ENCODE peak calls at places on chromosomes 1 and 21, in six cellular contexts. B is neuronal stem cell, X is IMR-90, G is H1, A is H9, F is mesenchymal stem cell. Z is an unnamed sample. For H3K4me1, the result is how much of the 10 kb centered on the place peaks cover.

GRCh38 chr1:47680815-47681475 is 243.1 kb downstream of the FOXD2 start:
- DNase-seq in X (no peak), B (no peak), F (no peak), A (peak), G (no peak), Z (no peak)

GRCh38 chr1:244383278-244383884 is 68.3 kb downstream of the ADSS2 start:
- DNase-seq in A (no peak), F (no peak), G (no peak), X (no peak), B (no peak), Z (peak)

GRCh38 chr1:110425611-110426152 is 18.2 kb upstream of the LAMTOR5 start:
- DNase-seq in B (no peak), X (no peak), G (no peak), A (no peak), F (no peak), Z (no peak)

GRCh38 chr1:173342766-173343165 is 134.4 kb upstream of the PRDX6 start:
- DNase-seq in F (no peak), A (no peak), B (no peak), G (no peak), X (no peak), Z (no peak)

GRCh38 chr1:82759035-82759434 is 958.3 kb downstream of the ADGRL2 start:
- DNase-seq in A (no peak), G (no peak), B (no peak), X (no peak), F (no peak), Z (peak)

GRCh38 chr1:245663841-245664240 is 509.1 kb downstream of the KIF26B start:
- DNase-seq in G (no peak), F (no peak), X (no peak), A (no peak), B (no peak), Z (no peak)

GRCh38 chr1:8420318-8420717 is 102.4 kb downstream of the SLC45A1 start:
- DNase-seq in X (no peak), G (no peak), F (no peak), B (no peak), A (no peak), Z (no peak)

GRCh38 chr1:213596729-213597128 is 391.0 kb upstream of the PROX1 start:
- DNase-seq in B (no peak), G (no peak), A (no peak), X (no peak), F (no peak), Z (no peak)

GRCh38 chr1:88224940-88225339 is 459.1 kb upstream of the PKN2 start:
- DNase-seq in X (no peak), A (no peak), G (no peak), B (no peak), F (no peak), Z (no peak)

GRCh38 chr1:30226648-30227047 is 496.7 kb downstream of the MATN1 start:
- DNase-seq in F (no peak), B (no peak), A (no peak), X (no peak), G (no peak), Z (no peak)

GRCh38 chr1:22747021-22747734 is 36.5 kb downstream of the EPHB2 start:
- DNase-seq in A (no peak), X (peak), B (no peak), G (no peak), F (peak), Z (peak)

GRCh38 chr1:202805886-202806511 is 2.2 kb downstream of the KDM5B start:
- DNase-seq in F (peak), B (no peak), A (no peak), X (peak), G (no peak), Z (no peak)

GRCh38 chr1:8214501-8215173 is 103.3 kb upstream of the SLC45A1 start:
- DNase-seq in G (no peak), B (no peak), F (no peak), A (peak), X (no peak), Z (no peak)

GRCh38 chr21:35473496-35473895 is 424.4 kb upstream of the RUNX1 start:
- DNase-seq in G (no peak), A (no peak), X (no peak), F (no peak), B (no peak), Z (no peak)

GRCh38 chr1:152047954-152048640 is 11.3 kb upstream of the S100A11 start:
- DNase-seq in F (peak), A (peak), B (peak), X (peak), G (peak), Z (peak)

GRCh38 chr1:72498393-72498792 is 216.1 kb upstream of the NEGR1 start:
- DNase-seq in F (no peak), A (no peak), B (no peak), X (no peak), G (no peak), Z (no peak)

GRCh38 chr1:212858461-212859265 is 588 bp downstream of the FLVCR1 start:
- DNase-seq in A (no peak), F (peak), X (peak), B (no peak), G (no peak), Z (peak)

GRCh38 chr1:93919780-93920179 is 10.6 kb upstream of the GCLM start:
- DNase-seq in B (no peak), A (peak), G (no peak), X (no peak), F (no peak), Z (no peak)

GRCh38 chr21:39314155-39315027 is 959 bp upstream of the BRWD1 start:
- DNase-seq in F (peak), X (peak), G (no peak), A (peak), B (no peak), Z (peak)

GRCh38 chr1:198943484-198943883 is 304.6 kb downstream of the PTPRC start:
- DNase-seq in B (no peak), A (no peak), F (no peak), X (no peak), G (no peak), Z (no peak)

GRCh38 chr1:228289239-228289849 is 81.5 kb downstream of the OBSCN start:
- DNase-seq in A (no peak), G (no peak), X (no peak), B (no peak), F (no peak), Z (no peak)

GRCh38 chr1:234111458-234112142 is 207.1 kb downstream of the SLC35F3 start:
- DNase-seq in F (peak), A (peak), X (peak), G (peak), B (peak), Z (peak)

GRCh38 chr1:205449750-205450443 is 5.9 kb downstream of the BLACAT1 start:
- DNase-seq in X (peak), F (peak), A (peak), G (no peak), B (no peak), Z (peak)

GRCh38 chr1:205447457-205448415 is 8.1 kb downstream of the BLACAT1 start:
- DNase-seq in G (no peak), F (no peak), X (no peak), B (no peak), A (peak), Z (no peak)

GRCh38 chr1:205449254-205449749 is 6.5 kb downstream of the BLACAT1 start:
- DNase-seq in G (no peak), F (no peak), A (no peak), B (no peak), X (no peak), Z (no peak)

GRCh38 chr1:205450448-205450847 is 5.4 kb downstream of the BLACAT1 start:
- DNase-seq in B (no peak), G (no peak), F (no peak), X (no peak), A (peak), Z (no peak)

DNA sequence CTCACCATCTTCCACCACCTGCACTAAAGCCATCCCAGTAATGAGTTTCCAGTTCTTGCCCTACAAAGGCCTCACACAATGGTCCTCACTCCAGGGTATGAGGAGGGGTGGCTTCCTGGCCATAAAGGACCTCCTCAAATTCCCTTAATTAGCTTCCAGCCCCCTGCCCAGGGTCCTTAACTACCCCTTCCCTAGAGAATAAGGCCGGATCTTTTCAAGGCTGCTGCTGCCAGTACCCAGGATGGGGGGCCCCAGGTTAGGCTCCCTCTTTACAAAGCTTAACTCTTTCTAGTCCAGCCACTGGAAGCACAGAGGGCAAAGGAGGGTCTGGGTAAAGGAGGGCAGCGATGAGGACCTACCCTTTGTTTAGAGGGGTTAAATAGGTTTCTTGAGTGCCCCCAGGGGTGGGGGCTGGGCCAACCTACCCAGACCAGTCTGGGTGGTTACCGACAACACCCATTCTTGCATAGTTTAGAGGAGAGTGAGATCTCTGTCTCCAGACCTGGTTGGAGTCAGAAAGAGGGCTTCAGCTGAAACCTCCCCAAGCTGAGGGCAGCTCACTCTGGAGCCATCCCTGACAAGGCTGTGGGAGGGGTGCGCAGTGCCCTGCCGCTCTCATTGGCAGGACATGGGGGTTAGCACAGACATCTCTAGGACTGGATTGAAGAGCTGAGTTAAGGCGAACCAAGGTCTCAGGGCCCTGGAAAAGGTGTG is 7.1 kb downstream of the BLACAT1 start:
- DNase-seq in G (no peak), F (no peak), B (no peak), X (no peak), A (peak), Z (no peak)
- H2BK120ac ChIP-seq in G (no peak), F (no peak), B (peak), X (no peak), A (no peak), Z (peak)

DNA sequence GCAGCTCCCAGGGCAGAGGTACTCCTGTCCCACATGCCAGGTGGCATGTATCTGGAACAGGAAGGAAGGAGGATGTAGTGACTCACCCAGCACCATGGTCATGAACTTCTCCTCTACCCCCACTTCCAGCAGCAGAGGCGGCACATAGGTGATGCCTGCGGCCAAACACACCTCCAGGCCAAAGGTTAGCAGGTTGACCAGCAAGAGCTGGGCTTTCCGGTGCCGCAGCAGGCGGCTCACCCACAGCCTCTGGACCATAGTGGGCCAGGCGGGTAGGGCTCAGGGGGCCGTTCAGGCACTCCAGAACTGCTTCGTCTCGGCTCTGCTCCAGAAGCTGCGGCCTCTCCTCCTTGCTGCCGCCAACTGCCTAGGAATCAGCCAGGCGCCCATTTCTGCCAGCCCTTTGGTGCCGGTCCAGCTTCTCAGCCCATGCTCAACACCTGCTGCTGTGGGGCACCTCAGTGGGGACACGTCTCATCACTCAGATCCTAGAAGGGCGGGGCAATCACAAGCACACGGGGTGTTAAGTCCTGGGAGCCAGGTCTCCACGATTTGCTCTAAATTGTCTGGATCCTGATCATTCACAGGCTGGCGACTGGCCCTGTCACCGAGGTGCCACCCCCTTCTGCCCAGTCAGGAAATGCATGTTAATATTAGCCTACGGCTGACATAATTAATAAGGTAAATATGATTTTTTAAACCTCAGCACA is 15.8 kb downstream of the SLC45A3 start:
- DNase-seq in F (peak), A (no peak), X (peak), B (no peak), G (no peak), Z (peak)
- H3K4me1 ChIP-seq in F (under half), A (under half), X (under half), B (under half), G (under half), Z (under half)

GRCh38 chr1:162974810-162975209 is 94.4 kb upstream of the RGS4 start:
- DNase-seq in A (no peak), B (no peak), X (no peak), G (no peak), F (no peak), Z (no peak)

GRCh38 chr1:162972768-162973167 is 96.4 kb upstream of the RGS4 start:
- DNase-seq in X (no peak), G (no peak), A (no peak), F (no peak), B (no peak), Z (no peak)

GRCh38 chr1:162970021-162970420 is 99.1 kb upstream of the RGS4 start:
- DNase-seq in X (no peak), B (no peak), A (no peak), F (no peak), G (no peak), Z (no peak)

GRCh38 chr1:162976628-162977027 is 92.5 kb upstream of the RGS4 start:
- DNase-seq in F (no peak), B (no peak), X (no peak), A (no peak), G (no peak), Z (no peak)

DNA sequence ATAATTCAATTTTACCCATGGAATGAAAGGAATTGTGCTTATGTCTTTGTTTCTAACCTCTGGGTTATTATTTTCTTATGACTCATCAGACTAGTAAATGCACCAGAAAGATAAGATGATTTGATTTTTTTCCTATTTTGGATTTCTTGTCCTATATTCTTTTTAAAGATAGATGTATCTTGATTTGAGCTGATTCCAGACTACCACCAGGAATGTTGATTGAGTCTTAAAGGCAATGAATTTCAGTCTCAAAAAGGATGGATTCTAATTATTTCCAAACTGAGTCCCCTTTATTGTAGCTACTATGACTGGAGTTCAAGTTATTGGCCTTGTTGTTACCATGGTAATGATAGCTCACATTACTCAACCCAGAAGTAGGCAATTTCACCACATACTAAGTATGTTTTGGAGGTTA is 95.8 kb upstream of the RGS4 start:
- DNase-seq in G (no peak), A (no peak), X (peak), B (no peak), F (peak), Z (no peak)
- H2AFZ ChIP-seq in G (no peak), A (no peak), X (no peak), B (no peak), F (no peak), Z (no peak)

GRCh38 chr1:209383422-209383821 is 200.1 kb upstream of the CAMK1G start:
- DNase-seq in X (no peak), F (no peak), B (no peak), G (no peak), A (no peak), Z (peak)
- H2BK120ac ChIP-seq in X (peak), F (no peak), B (no peak), G (peak), A (peak), Z (peak)

DNA sequence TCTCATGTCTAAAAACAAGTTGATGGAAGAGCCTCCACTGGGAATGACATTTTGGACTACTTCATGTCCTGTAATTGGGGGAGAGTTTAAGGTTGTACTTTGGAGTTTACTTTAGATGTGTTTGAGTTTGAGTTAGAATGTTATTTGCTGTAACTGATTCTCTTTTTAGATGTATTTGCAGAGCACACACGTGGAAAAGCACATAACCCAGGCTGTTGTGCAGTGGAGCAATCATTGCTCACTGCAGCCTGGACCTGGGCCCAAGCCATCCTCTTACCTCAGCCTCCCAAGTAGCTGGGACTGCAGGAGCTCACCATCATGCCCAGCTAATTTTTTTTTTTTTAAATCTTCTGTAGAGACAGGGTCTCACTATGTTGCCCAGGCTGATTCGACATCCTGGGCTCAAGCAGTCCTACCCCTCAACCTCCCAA is 36.7 kb upstream of the SH3D21 start:
- DNase-seq in G (no peak), B (no peak), A (no peak), F (no peak), X (peak), Z (no peak)
- H3K4me1 ChIP-seq in G (under half), B (under half), A (under half), F (under half), X (under half), Z (under half)

DNA sequence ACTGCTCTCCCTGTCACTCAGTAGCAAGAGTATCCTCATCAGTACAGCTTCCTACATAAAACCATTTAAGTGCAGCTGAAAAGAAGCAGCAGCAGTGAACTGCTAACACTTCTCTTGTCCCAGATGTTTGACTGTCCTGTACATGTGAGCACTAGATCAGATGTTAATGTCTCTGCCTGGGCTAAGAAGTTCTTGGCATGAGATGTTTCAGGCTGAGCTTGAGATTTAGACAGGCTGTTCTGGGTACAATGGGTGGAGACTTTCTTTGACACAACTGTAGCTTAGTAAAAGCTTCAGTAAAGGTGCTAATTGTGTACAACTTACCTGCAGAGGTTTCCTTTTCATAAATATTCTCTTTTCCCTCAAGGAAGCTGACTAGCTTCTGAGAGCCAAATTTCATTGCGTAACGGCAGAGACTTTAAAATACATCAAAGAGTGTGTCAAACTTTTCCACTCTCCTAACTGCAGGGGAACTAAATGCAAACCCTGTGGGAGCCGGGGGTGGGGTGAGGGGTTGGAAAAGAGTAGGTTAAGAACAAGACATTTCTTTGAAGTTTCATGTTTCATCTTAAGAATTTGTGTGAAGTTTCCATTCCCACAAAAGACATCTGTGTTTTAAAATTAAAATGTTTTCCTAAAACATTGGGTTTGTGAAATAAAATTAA is 82.1 kb upstream of the CCDC190 start:
- DNase-seq in A (no peak), G (no peak), B (no peak), F (peak), X (peak), Z (no peak)
- H2AFZ ChIP-seq in A (no peak), G (peak), B (no peak), F (no peak), X (no peak), Z (no peak)

GRCh38 chr1:10508511-10508951 is 33.8 kb downstream of the PEX14 start:
- DNase-seq in X (peak), B (peak), G (no peak), A (peak), F (peak), Z (no peak)
- H2BK120ac ChIP-seq in X (peak), B (no peak), G (peak), A (no peak), F (no peak), Z (no peak)

Z was measured in trophoblast cell.